ENCODE peak calls at places on chromosomes 5 and 9, in ten cellular contexts. E is fibroblast of mammary gland, K is HCT116, W is GM23338, P is heart left ventricle, Z is HFF-Myc, T is HL-60, C is heart right ventricle, U is fibroblast of lung, H is kidney. Q is an unnamed sample.

GRCh38 chr5:77725646-77726045 is 50.5 kb downstream of the TBCA start:
- DNase-seq in W (no peak), K (no peak), U (no peak), C (no peak), H (no peak), P (no peak), T (no peak), Z (no peak), E (no peak), Q (no peak)

GRCh38 chr5:132761321-132762240 is 14.4 kb downstream of the CCNI2 start:
- DNase-seq in T (no peak), W (no peak), C (no peak), U (no peak), P (no peak), Z (no peak), E (no peak), K (no peak), H (no peak), Q (peak; percentile 58)

GRCh38 chr5:35183243-35183955 is 46.9 kb downstream of the PRLR start:
- DNase-seq in P (no peak), T (peak; percentile 62), K (peak; percentile 10), C (no peak), H (peak; percentile 26), U (peak; percentile 39), E (peak; percentile 74), Z (peak; percentile 21), W (peak; percentile 84), Q (peak; percentile 54)

GRCh38 chr5:179699640-179700298 is 1.0 kb downstream of the CANX start:
- DNase-seq in E (peak; percentile 42), H (no peak), K (no peak), T (peak; percentile 60), W (peak; percentile 17), Z (no peak), C (no peak), P (no peak), U (peak; percentile 37), Q (peak; percentile 87)

GRCh38 chr9:121852241-121852640 is 200.8 kb downstream of the DAB2IP start:
- DNase-seq in H (no peak), T (no peak), K (no peak), P (no peak), E (no peak), W (no peak), C (no peak), U (no peak), Z (no peak), Q (no peak)

GRCh38 chr5:72246239-72246580 is 73.8 kb downstream of the MRPS27 start:
- DNase-seq in Z (no peak), P (no peak), T (no peak), E (peak; percentile 20), U (peak; percentile 46), C (no peak), H (no peak), W (no peak), K (no peak), Q (no peak)

GRCh38 chr9:78692871-78693270 is 395.9 kb downstream of the PSAT1 start:
- DNase-seq in E (no peak), H (no peak), U (peak; percentile 77), P (no peak), W (no peak), Z (no peak), C (no peak), K (no peak), T (no peak), Q (no peak)

GRCh38 chr5:68415177-68416085 is 199.9 kb downstream of the PIK3R1 start:
- DNase-seq in H (no peak), K (no peak), C (no peak), Z (no peak), E (no peak), T (peak; percentile 15), P (peak; percentile 35), W (no peak), U (no peak), Q (no peak)

GRCh38 chr9:71218774-71219173 is 97.4 kb upstream of the TRPM3 start:
- DNase-seq in U (peak; percentile 19), T (no peak), Z (no peak), H (no peak), K (no peak), W (no peak), C (no peak), P (no peak), E (peak; percentile 2), Q (no peak)

DNA sequence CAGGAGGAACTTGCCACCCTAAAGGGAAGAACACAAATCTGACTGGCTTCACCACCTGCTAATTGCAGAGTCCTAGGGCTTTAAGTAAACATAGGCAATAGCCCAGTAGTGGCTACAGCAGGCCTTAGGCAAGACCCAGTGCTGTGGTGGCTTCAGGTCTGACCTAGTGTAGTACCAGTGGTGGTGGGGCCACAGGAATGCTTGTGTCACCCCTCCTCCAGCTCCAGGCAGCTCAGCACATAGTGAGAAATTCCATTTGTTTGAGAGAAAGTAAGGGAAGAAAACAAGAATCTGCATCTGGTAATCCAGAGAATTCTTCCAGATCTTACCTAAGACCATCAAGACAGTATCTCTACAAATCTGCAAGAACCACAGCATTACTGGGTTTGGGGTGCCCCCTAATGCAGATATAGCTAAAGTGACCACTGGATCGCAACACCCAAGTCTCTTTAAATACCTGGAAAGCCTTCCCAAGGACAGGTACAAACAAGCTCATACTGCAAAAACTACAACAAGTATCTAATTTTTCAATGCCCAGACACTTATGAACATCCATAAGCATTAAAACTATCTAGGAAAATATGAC is 102.6 kb upstream of the TRPM3 start:
- DNase-seq in C (no peak), W (peak; percentile 62), U (no peak), K (no peak), P (no peak), Z (no peak), E (peak; percentile 2), T (no peak), H (no peak), Q (no peak)
- TF ChIP-seq CTCF in C (no peak), W (peak; percentile 56), U (no peak), K (no peak), P (no peak), Z (no peak), E (no peak), T (no peak), H (no peak), Q (no peak)

GRCh38 chr5:158776681-158777080 is 323.0 kb downstream of the EBF1 start:
- DNase-seq in C (no peak), P (no peak), Z (no peak), K (no peak), W (no peak), T (no peak), H (no peak), U (no peak), E (no peak), Q (no peak)

GRCh38 chr5:158783382-158783781 is 316.3 kb downstream of the EBF1 start:
- DNase-seq in T (no peak), C (no peak), K (no peak), U (no peak), Z (no peak), P (no peak), H (no peak), W (no peak), E (no peak), Q (no peak)

GRCh38 chr5:158780656-158781237 is 319.0 kb downstream of the EBF1 start:
- DNase-seq in T (no peak), H (no peak), K (no peak), Z (no peak), W (no peak), E (no peak), P (no peak), U (no peak), C (no peak), Q (no peak)

GRCh38 chr5:158773151-158773550 is 326.6 kb downstream of the EBF1 start:
- DNase-seq in C (no peak), E (no peak), H (no peak), T (no peak), P (no peak), K (no peak), W (no peak), Z (no peak), U (peak; percentile 9), Q (no peak)

GRCh38 chr5:158777647-158778368 is 321.9 kb downstream of the EBF1 start:
- DNase-seq in E (no peak), H (no peak), Z (no peak), W (no peak), U (no peak), K (no peak), C (no peak), P (no peak), T (no peak), Q (no peak)
- H3K4me3 ChIP-seq in E (no peak overlapping the region), H (no peak overlapping the region), Z (no peak overlapping the region), W (no peak overlapping the region), U (no peak overlapping the region), K (no peak overlapping the region), C (no peak overlapping the region), P (no peak overlapping the region), T (no peak overlapping the region), Q (no peak overlapping the region)

DNA sequence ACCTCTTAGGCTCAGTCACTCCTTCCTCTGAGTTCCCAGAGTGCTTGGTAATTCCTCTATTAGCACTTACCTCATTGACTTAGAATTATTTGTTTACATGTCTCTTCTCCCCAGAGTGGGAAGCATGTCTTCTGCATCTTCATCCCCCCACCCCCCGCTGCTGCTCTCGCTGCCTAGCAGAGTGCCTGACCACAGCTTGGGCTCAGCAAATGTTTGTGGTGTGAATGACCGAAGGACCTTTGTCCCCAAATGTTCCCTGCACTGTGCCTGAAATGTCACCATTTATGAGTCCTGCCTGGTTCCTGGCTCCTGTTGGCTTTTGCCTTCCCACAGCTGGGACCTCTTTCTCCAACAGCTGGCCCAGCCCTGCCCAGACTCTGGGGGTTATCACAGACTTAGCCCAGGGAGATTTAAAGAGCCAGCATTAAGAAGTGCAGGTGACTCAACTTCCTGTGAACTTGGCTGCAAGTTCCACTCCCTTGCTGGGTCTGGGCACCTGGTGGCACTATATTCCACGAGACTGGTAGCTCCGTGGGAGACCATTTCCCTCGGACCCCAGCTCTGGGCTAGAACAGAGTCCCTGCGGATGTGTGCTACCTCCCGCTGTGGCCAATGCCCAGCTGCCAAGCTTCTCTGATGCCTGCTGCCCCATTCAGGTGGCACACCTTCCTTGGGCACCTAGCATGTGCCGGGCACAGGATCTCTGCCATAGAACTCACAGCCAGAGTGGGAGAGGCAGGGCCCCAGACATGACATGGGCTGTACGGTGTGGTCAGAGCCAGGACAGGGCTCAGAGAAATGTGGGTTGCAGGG is 1.8 kb upstream of the HMCN2 start:
- DNase-seq in P (no peak), U (peak; percentile 33), K (peak; percentile 10), W (no peak), Z (no peak), E (peak; percentile 12), T (no peak), C (no peak), H (peak; percentile 65), Q (no peak)
- TF ChIP-seq CTCF in P (no peak), U (no peak), K (peak; percentile 50), W (no peak), Z (peak; percentile 8), E (no peak), T (no peak), C (no peak), H (no peak), Q (no peak)

DNA sequence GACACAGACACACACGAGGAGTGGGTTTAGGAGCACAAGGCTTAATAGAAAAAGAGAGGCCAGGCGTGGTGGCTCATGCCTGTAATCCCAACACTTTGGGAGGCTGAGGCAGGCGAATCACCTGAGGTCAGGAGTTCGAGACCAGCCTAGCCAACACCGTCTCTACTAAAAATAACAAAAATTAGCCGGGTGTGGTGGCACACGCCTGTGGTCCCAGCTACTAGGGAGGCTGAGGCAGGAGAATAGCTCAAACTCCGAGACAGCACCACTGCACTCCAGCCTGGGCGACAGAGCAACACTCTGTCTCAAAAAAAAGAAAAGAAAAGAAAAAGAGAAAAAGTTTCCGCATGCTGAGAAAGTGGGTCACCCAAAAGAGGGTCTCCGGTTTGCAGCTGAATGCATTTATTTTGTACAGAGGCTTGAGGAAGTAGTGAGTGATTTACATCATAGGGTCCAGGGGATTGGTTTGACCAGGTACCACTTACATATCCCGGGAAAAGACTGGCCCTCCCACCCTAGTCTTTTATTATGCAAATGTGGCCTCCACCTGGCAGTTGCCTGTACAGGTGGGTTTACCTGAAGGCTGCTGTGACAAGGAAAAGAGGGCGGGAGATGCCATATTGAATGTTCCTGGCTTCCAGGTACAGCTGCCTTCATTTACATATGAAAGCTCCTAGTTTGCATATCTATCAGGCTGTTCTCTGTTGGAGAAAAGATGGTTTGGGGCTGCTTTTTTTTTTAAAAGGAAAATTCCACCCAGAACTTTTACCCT is 366.2 kb upstream of the GRAMD2B start:
- DNase-seq in E (no peak), C (no peak), P (no peak), Z (no peak), T (no peak), U (no peak), K (no peak), W (peak; percentile 98), H (no peak), Q (no peak)
- H3K4me3 ChIP-seq in E (no peak overlapping the region), C (no peak overlapping the region), P (no peak overlapping the region), Z (no peak overlapping the region), T (no peak overlapping the region), U (no peak overlapping the region), K (no peak overlapping the region), W (no peak overlapping the region), H (no peak overlapping the region), Q (no peak overlapping the region)